ENCODE peak calls at places on chromosomes 11 and 22, in four cellular contexts. G is AG09319; D is coronary artery; P is activated T-helper 2 cell treated with anti-CD3 and anti-CD28 coated beads, Interferon-gamma antibody, Interleukin-2, Interleukin-4, amounts not matched to agents 10 μg/mL and 5 μg/mL and 100 μg/mL, durations not matched to agents 14 hours and 24 hours and 36 hours. F is an unnamed sample.

GRCh38 chr11:67347964-67348749 is 5.2 kb downstream of the POLD4 start:
- DNase-seq in G (no peak), D (no peak), P (no peak), F (no peak)

GRCh38 chr11:44596541-44597276 is 31.2 kb downstream of the CD82 start:
- DNase-seq in G (no peak), D (no peak), P (peak; percentile 78), F (peak; percentile 87)

GRCh38 chr11:62402226-62402625 is 16.6 kb upstream of the SCGB1A1 start:
- DNase-seq in G (no peak), D (peak; percentile 89), P (peak; percentile 45), F (peak; percentile 45)

GRCh38 chr22:49155039-49155808 is 672.4 kb downstream of the BRD1 start:
- DNase-seq in G (no peak), D (no peak), P (no peak), F (no peak)

GRCh38 chr22:37242395-37242918 is 1.6 kb downstream of the RAC2 start:
- DNase-seq in G (no peak), D (no peak), P (peak; percentile 92), F (peak; percentile 91)

GRCh38 chr22:44731357-44731970 is 20.9 kb upstream of the ARHGAP8 start:
- DNase-seq in G (no peak), D (no peak), P (no peak), F (no peak)

GRCh38 chr11:19963697-19964340 is 196.5 kb downstream of the DBX1 start:
- DNase-seq in G (no peak), D (peak; percentile 24), P (no peak), F (no peak)

GRCh38 chr22:49947296-49947622 is 13.3 kb upstream of the PIM3 start:
- DNase-seq in G (no peak), D (no peak), P (no peak), F (no peak)

GRCh38 chr11:3683039-3683438 is 11.9 kb upstream of the CHRNA10 start:
- DNase-seq in G (no peak), D (no peak), P (no peak), F (no peak)

GRCh38 chr22:22687638-22688500 is 43.5 kb downstream of the GGTLC2 start:
- DNase-seq in G (no peak), D (no peak), P (no peak), F (peak; percentile 6)

GRCh38 chr11:88779551-88779950 is 286.2 kb downstream of the GRM5 start:
- DNase-seq in G (no peak), D (no peak), P (no peak), F (no peak)

GRCh38 chr11:32890843-32891656 is 1.6 kb upstream of the QSER1 start:
- DNase-seq in G (no peak), D (no peak), P (no peak), F (no peak)

GRCh38 chr11:119023741-119024140 is 5.2 kb downstream of the TRAPPC4 start:
- DNase-seq in G (no peak), D (no peak), P (no peak), F (no peak)

GRCh38 chr11:12411806-12412727 is 34.7 kb downstream of the PARVA start:
- DNase-seq in G (peak; percentile 88), D (peak; percentile 87), P (no peak), F (no peak)

GRCh38 chr11:78883506-78883905 is 308.8 kb upstream of the NARS2 start:
- DNase-seq in G (no peak), D (no peak), P (no peak), F (no peak)

GRCh38 chr11:110479445-110480101 is 49.8 kb downstream of the FDX1 start:
- DNase-seq in G (peak; percentile 35), D (no peak), P (no peak), F (no peak)

GRCh38 chr11:79609511-79609910 is 168.7 kb upstream of the TENM4 start:
- DNase-seq in G (no peak), D (no peak), P (no peak), F (no peak)

GRCh38 chr22:40586781-40587180 is 49.7 kb downstream of the MRTFA start:
- DNase-seq in G (no peak), D (no peak), P (no peak), F (no peak)

GRCh38 chr11:28169816-28170215 is 61.6 kb downstream of the METTL15 start:
- DNase-seq in G (no peak), D (no peak), P (no peak), F (no peak)

GRCh38 chr11:97937501-97937900 is 1083.2 kb upstream of the CNTN5 start:
- DNase-seq in G (no peak), D (no peak), P (no peak), F (no peak)

GRCh38 chr22:43567691-43568308 is 156.0 kb downstream of the MPPED1 start:
- DNase-seq in G (no peak), D (no peak), P (no peak), F (no peak)

GRCh38 chr11:205221-206001 is 1.8 kb downstream of the BET1L start:
- DNase-seq in G (no peak), D (peak; percentile 69), P (no peak), F (no peak)

GRCh38 chr11:74018331-74019005 is 9.6 kb upstream of the UCP3 start:
- DNase-seq in G (peak; percentile 71), D (peak; percentile 98), P (no peak), F (no peak)

GRCh38 chr11:9600651-9601040 is 27.2 kb downstream of the WEE1 start:
- DNase-seq in G (no peak), D (no peak), P (no peak), F (no peak)

GRCh38 chr11:101567086-101567485 is 16.7 kb downstream of the TRPC6 start:
- DNase-seq in G (no peak), D (no peak), P (no peak), F (no peak)

GRCh38 chr11:1750481-1750839 is at the start of gene IFITM10:
- DNase-seq in G (no peak), D (no peak), P (no peak), F (no peak)

GRCh38 chr22:32219030-32219429 is 14.2 kb upstream of the RFPL2 start:
- DNase-seq in G (no peak), D (no peak), P (no peak), F (no peak)

GRCh38 chr11:121240650-121241299 is 51.8 kb upstream of the SC5D start:
- DNase-seq in G (no peak), D (no peak), P (no peak), F (no peak)

GRCh38 chr22:27991586-27992293 is 72.7 kb upstream of the PITPNB start:
- DNase-seq in G (no peak), D (peak; percentile 45), P (no peak), F (no peak)

GRCh38 chr11:45414082-45414481 is 127.9 kb upstream of the SYT13 start:
- DNase-seq in G (no peak), D (no peak), P (no peak), F (no peak)

GRCh38 chr22:42217752-42218280 is 52.6 kb downstream of the TCF20 start:
- DNase-seq in G (no peak), D (no peak), P (no peak), F (no peak)

GRCh38 chr22:50138988-50139387 is 31.5 kb upstream of the PANX2 start:
- DNase-seq in G (no peak), D (no peak), P (no peak), F (no peak)

GRCh38 chr11:115256326-115257197 is 247.7 kb downstream of the CADM1 start:
- DNase-seq in G (no peak), D (no peak), P (no peak), F (no peak)

GRCh38 chr11:80873309-80873999 is 1432.6 kb upstream of the TENM4 start:
- DNase-seq in G (no peak), D (no peak), P (no peak), F (no peak)

GRCh38 chr11:73359341-73359740 is 16.9 kb upstream of the RELT start:
- DNase-seq in G (no peak), D (peak; percentile 88), P (no peak), F (no peak)

GRCh38 chr11:61007383-61007970 is 36.0 kb downstream of the CD6 start:
- DNase-seq in G (no peak), D (no peak), P (no peak), F (no peak)

F was measured in activated T-helper 1 cell treated with anti-CD3 and anti-CD28 coated beads, Interleukin-12 subunit alpha, Interleukin-12 subunit beta, Interleukin-2, Interleukin-4 antibody, amounts not matched to agents 30 ng/mL and 10 ng/mL and 1 ng/mL, durations not matched to agents 14 hours and 24 hours and 36 hours.